ENCODE peak calls at places on chromosomes 2 and 18, in five cellular contexts. A is HTR-8/SVneo, M is left cardiac atrium, T is AML-193, J is head of caudate nucleus. S is an unnamed sample.

GRCh38 chr2:105515581-105516415 is 116.9 kb upstream of the FHL2 start:
- DNase-seq in M (peak), T (no peak), A (no peak), J (peak), S (no peak)

GRCh38 chr2:51018145-51018544 is 13.8 kb downstream of the NRXN1 start:
- DNase-seq in T (no peak), J (no peak), M (no peak), A (no peak), S (no peak)

GRCh38 chr18:40346146-40346545 is 1608.9 kb upstream of the PIK3C3 start:
- DNase-seq in M (no peak), T (no peak), J (no peak), A (no peak), S (no peak)

GRCh38 chr18:30457156-30457555 is 585.4 kb downstream of the DSC3 start:
- DNase-seq in M (no peak), A (no peak), J (no peak), T (no peak), S (no peak)

GRCh38 chr18:21049306-21049705 is 62.3 kb downstream of the ROCK1 start:
- DNase-seq in J (no peak), A (no peak), T (no peak), M (no peak), S (no peak)

GRCh38 chr2:230938516-230939065 is 13.5 kb upstream of the GPR55 start:
- DNase-seq in A (no peak), M (no peak), T (no peak), J (peak), S (no peak)

GRCh38 chr2:192500550-192501200 is 305.9 kb upstream of the TMEFF2 start:
- DNase-seq in M (no peak), T (no peak), J (peak), A (peak), S (no peak)

GRCh38 chr2:62831729-62832128 is 126.2 kb downstream of the EHBP1 start:
- DNase-seq in A (no peak), M (no peak), J (no peak), T (no peak), S (no peak)

GRCh38 chr2:359047-359446 is 71.2 kb upstream of the ALKAL2 start:
- DNase-seq in J (no peak), T (no peak), A (no peak), M (no peak), S (no peak)

GRCh38 chr2:170222842-170223241 is 44.9 kb downstream of the MYO3B start:
- DNase-seq in M (no peak), T (no peak), A (no peak), J (peak), S (no peak)

S was measured in effector memory CD8-positive, alpha-beta T cell.